ENCODE peak calls at places on chromosomes 5 and 9, in four cellular contexts. One of them, this sample, is unnamed.

GRCh38 chr5:54455413-54456157 is at the start of gene HSPB3:
- ATAC-seq in upper lobe of left lung: peak
- ATAC-seq in GM12878: no peak
- ATAC-seq in A549: no peak
- ATAC-seq in this sample: peak

GRCh38 chr5:7080501-7080900 is 315.4 kb upstream of the ADCY2 start:
- ATAC-seq in upper lobe of left lung: no peak
- ATAC-seq in GM12878: no peak
- ATAC-seq in A549: no peak
- ATAC-seq in this sample: no peak

GRCh38 chr5:173659423-173659822 is 43.0 kb upstream of the BOD1 start:
- ATAC-seq in upper lobe of left lung: no peak
- ATAC-seq in GM12878: no peak
- ATAC-seq in A549: no peak
- ATAC-seq in this sample: no peak

GRCh38 chr5:142686968-142687367 is 1.1 kb upstream of the FGF1 start:
- ATAC-seq in upper lobe of left lung: no peak
- ATAC-seq in GM12878: no peak
- ATAC-seq in A549: no peak
- ATAC-seq in this sample: no peak

GRCh38 chr5:132370241-132370820 is 821 bp downstream of the SLC22A5 start:
- ATAC-seq in upper lobe of left lung: peak
- ATAC-seq in GM12878: no peak
- ATAC-seq in A549: peak
- ATAC-seq in this sample: no peak

GRCh38 chr5:96823900-96824351 is 16.2 kb upstream of the ERAP1 start:
- ATAC-seq in upper lobe of left lung: peak
- ATAC-seq in GM12878: peak
- ATAC-seq in A549: peak
- ATAC-seq in this sample: no peak

GRCh38 chr9:35689601-35690446 is at the start of gene TPM2:
- ATAC-seq in upper lobe of left lung: peak
- ATAC-seq in GM12878: peak
- ATAC-seq in A549: peak
- ATAC-seq in this sample: peak

GRCh38 chr9:135515541-135515951 is 5.7 kb upstream of the LCN1 start:
- ATAC-seq in upper lobe of left lung: peak
- ATAC-seq in GM12878: no peak
- ATAC-seq in A549: no peak
- ATAC-seq in this sample: no peak

GRCh38 chr5:168808217-168808616 is 229.0 kb upstream of the PANK3 start:
- ATAC-seq in upper lobe of left lung: no peak
- ATAC-seq in GM12878: no peak
- ATAC-seq in A549: no peak
- ATAC-seq in this sample: no peak

GRCh38 chr9:112911736-112912135 is 21.1 kb upstream of the SLC46A2 start:
- ATAC-seq in upper lobe of left lung: no peak
- ATAC-seq in GM12878: no peak
- ATAC-seq in A549: no peak
- ATAC-seq in this sample: no peak

GRCh38 chr5:55232985-55233928 is at the start of gene CCNO:
- ATAC-seq in upper lobe of left lung: peak
- ATAC-seq in GM12878: peak
- ATAC-seq in A549: peak
- ATAC-seq in this sample: peak

GRCh38 chr9:131731237-131731995 is 8.5 kb downstream of the RAPGEF1 start:
- ATAC-seq in upper lobe of left lung: no peak
- ATAC-seq in GM12878: peak
- ATAC-seq in A549: no peak
- ATAC-seq in this sample: no peak

GRCh38 chr5:168114444-168115017 is 176.9 kb upstream of the WWC1 start:
- ATAC-seq in upper lobe of left lung: peak
- ATAC-seq in GM12878: peak
- ATAC-seq in A549: peak
- ATAC-seq in this sample: no peak

GRCh38 chr9:130694205-130694604 is 625 bp downstream of the EXOSC2 start:
- ATAC-seq in upper lobe of left lung: no peak
- ATAC-seq in GM12878: peak
- ATAC-seq in A549: no peak
- ATAC-seq in this sample: no peak

GRCh38 chr9:89961616-89962341 is 357.0 kb downstream of the GADD45G start:
- ATAC-seq in upper lobe of left lung: no peak
- ATAC-seq in GM12878: no peak
- ATAC-seq in A549: no peak
- ATAC-seq in this sample: no peak

GRCh38 chr5:37517686-37518085 is 138.6 kb downstream of the WDR70 start:
- ATAC-seq in upper lobe of left lung: no peak
- ATAC-seq in GM12878: no peak
- ATAC-seq in A549: no peak
- ATAC-seq in this sample: no peak

GRCh38 chr5:135823799-135824366 is 10.6 kb upstream of the SLC25A48 start:
- ATAC-seq in upper lobe of left lung: no peak
- ATAC-seq in GM12878: no peak
- ATAC-seq in A549: no peak
- ATAC-seq in this sample: no peak

GRCh38 chr5:135826994-135827671 is 7.3 kb upstream of the SLC25A48 start:
- ATAC-seq in upper lobe of left lung: no peak
- ATAC-seq in GM12878: no peak
- ATAC-seq in A549: no peak
- ATAC-seq in this sample: no peak

GRCh38 chr5:135824541-135825041 is 9.9 kb upstream of the SLC25A48 start:
- ATAC-seq in upper lobe of left lung: no peak
- ATAC-seq in GM12878: no peak
- ATAC-seq in A549: no peak
- ATAC-seq in this sample: no peak

GRCh38 chr5:135826221-135826525 is 8.3 kb upstream of the SLC25A48 start:
- ATAC-seq in upper lobe of left lung: no peak
- ATAC-seq in GM12878: no peak
- ATAC-seq in A549: no peak
- ATAC-seq in this sample: no peak

GRCh38 chr5:135825373-135826220 is 8.9 kb upstream of the SLC25A48 start:
- ATAC-seq in upper lobe of left lung: no peak
- ATAC-seq in GM12878: no peak
- ATAC-seq in A549: no peak
- ATAC-seq in this sample: no peak
- TF ChIP-seq EP300 in upper lobe of left lung: no peak
- TF ChIP-seq EP300 in GM12878: no peak
- TF ChIP-seq EP300 in A549: no peak
- TF ChIP-seq EP300 in this sample: no peak

DNA sequence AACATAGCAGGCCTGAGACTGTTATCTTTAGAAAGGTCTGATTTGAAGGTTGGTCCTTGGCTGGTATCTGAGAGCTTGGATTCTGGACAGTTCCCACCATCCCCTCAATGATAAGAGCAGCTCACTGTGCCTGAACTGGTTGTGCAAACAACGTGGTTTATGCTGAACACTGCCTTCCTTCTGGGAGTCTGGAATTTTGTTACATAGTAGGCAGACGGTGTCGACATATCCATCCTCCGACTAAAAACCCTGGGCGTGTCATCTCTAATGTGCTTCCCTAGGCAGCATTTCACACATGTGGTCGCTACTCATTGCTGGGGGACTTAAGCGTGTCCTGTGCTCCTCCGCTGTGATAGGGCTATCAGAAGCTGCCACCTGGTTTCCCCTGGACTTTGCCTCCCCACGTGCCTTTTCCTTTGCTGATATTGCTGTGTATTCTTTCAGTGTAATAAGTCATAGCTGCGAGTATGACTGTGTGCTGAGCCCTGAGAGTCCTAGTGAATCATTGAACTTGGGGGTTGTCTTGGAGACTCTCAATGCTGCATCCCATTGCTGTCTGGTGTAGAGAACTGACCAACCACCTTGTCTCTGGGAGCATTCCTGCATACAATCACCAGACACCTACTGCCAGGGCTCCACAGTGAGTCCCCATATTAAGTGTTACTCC is 119.1 kb upstream of the TBC1D2 start:
- ATAC-seq in upper lobe of left lung: no peak
- ATAC-seq in GM12878: no peak
- ATAC-seq in A549: peak
- ATAC-seq in this sample: no peak
- TF ChIP-seq EP300 in upper lobe of left lung: no peak
- TF ChIP-seq EP300 in GM12878: no peak
- TF ChIP-seq EP300 in A549: no peak
- TF ChIP-seq EP300 in this sample: no peak

GRCh38 chr9:29039258-29039657 is 1466.0 kb upstream of the C9orf72 start:
- ATAC-seq in upper lobe of left lung: no peak
- ATAC-seq in GM12878: peak
- ATAC-seq in A549: no peak
- ATAC-seq in this sample: no peak
- TF ChIP-seq EP300 in upper lobe of left lung: no peak
- TF ChIP-seq EP300 in GM12878: no peak
- TF ChIP-seq EP300 in A549: no peak
- TF ChIP-seq EP300 in this sample: no peak

DNA sequence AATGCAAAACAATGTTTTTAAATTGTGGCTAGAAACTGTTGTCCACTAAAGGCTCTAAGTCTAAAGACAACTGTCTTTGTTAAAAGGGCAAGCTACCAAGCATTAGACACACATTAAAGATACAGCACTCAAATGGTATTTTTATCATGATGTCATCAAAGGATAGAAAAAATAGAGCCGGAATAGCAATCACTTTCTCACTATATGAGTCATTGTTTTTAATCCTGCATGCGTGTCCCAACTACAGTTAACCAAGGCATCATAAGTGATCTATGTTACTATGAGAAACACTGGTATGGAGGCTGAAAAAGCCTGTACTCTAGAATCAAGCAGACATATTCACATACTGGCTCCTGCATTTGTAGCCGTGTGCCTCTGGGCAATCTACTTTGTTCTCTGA is 1.9 kb upstream of the PJA2 start:
- ATAC-seq in upper lobe of left lung: no peak
- ATAC-seq in GM12878: no peak
- ATAC-seq in A549: no peak
- ATAC-seq in this sample: no peak
- TF ChIP-seq EP300 in upper lobe of left lung: no peak
- TF ChIP-seq EP300 in GM12878: no peak
- TF ChIP-seq EP300 in A549: no peak
- TF ChIP-seq EP300 in this sample: no peak

GRCh38 chr5:77138981-77139380 is 51.9 kb upstream of the ZBED3 start:
- ATAC-seq in upper lobe of left lung: no peak
- ATAC-seq in GM12878: peak
- ATAC-seq in A549: no peak
- ATAC-seq in this sample: peak
- TF ChIP-seq EP300 in upper lobe of left lung: no peak
- TF ChIP-seq EP300 in GM12878: no peak
- TF ChIP-seq EP300 in A549: no peak
- TF ChIP-seq EP300 in this sample: no peak

DNA sequence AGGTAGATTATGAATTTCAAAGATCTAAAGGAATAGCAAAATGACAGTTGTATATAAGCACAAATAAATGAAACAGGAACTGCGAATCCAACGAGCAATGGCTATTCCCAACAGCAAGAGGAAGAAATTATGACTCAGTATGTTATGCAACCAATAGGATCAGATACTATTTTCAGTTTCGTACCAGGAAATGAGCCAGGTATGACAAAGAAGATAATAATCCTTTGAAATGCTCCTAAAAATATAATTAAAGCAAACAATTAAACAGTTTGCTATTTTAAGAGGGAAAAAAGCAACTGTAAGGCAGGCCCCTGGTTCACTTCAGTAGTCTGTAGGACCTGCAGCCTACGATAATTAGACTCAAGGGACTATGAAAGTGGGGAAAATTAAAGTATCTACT is 58.9 kb downstream of the AUH start:
- ATAC-seq in upper lobe of left lung: no peak
- ATAC-seq in GM12878: no peak
- ATAC-seq in A549: peak
- ATAC-seq in this sample: peak
- TF ChIP-seq EP300 in upper lobe of left lung: no peak
- TF ChIP-seq EP300 in GM12878: no peak
- TF ChIP-seq EP300 in A549: no peak
- TF ChIP-seq EP300 in this sample: no peak

GRCh38 chr5:159824188-159825153 is 91.8 kb upstream of the ADRA1B start:
- ATAC-seq in upper lobe of left lung: no peak
- ATAC-seq in GM12878: no peak
- ATAC-seq in A549: no peak
- ATAC-seq in this sample: no peak

GRCh38 chr5:159817262-159818029 is 98.8 kb upstream of the ADRA1B start:
- ATAC-seq in upper lobe of left lung: no peak
- ATAC-seq in GM12878: no peak
- ATAC-seq in A549: no peak
- ATAC-seq in this sample: no peak

GRCh38 chr5:159820692-159821091 is 95.6 kb upstream of the ADRA1B start:
- ATAC-seq in upper lobe of left lung: no peak
- ATAC-seq in GM12878: no peak
- ATAC-seq in A549: no peak
- ATAC-seq in this sample: no peak

GRCh38 chr5:159821541-159821940 is 94.7 kb upstream of the ADRA1B start:
- ATAC-seq in upper lobe of left lung: no peak
- ATAC-seq in GM12878: no peak
- ATAC-seq in A549: no peak
- ATAC-seq in this sample: no peak

GRCh38 chr5:159819671-159820411 is 96.4 kb upstream of the ADRA1B start:
- ATAC-seq in upper lobe of left lung: peak
- ATAC-seq in GM12878: no peak
- ATAC-seq in A549: peak
- ATAC-seq in this sample: peak
- TF ChIP-seq EP300 in upper lobe of left lung: peak
- TF ChIP-seq EP300 in GM12878: no peak
- TF ChIP-seq EP300 in A549: no peak
- TF ChIP-seq EP300 in this sample: peak

GRCh38 chr5:57499262-57500050 is 16.8 kb upstream of the ACTBL2 start:
- ATAC-seq in upper lobe of left lung: no peak
- ATAC-seq in GM12878: peak
- ATAC-seq in A549: peak
- ATAC-seq in this sample: no peak

GRCh38 chr5:57501414-57502321 is 19.1 kb upstream of the ACTBL2 start:
- ATAC-seq in upper lobe of left lung: no peak
- ATAC-seq in GM12878: no peak
- ATAC-seq in A549: no peak
- ATAC-seq in this sample: no peak

GRCh38 chr5:57504357-57504756 is 21.7 kb upstream of the ACTBL2 start:
- ATAC-seq in upper lobe of left lung: no peak
- ATAC-seq in GM12878: no peak
- ATAC-seq in A549: no peak
- ATAC-seq in this sample: no peak

GRCh38 chr5:57505640-57506039 is 23.0 kb upstream of the ACTBL2 start:
- ATAC-seq in upper lobe of left lung: no peak
- ATAC-seq in GM12878: no peak
- ATAC-seq in A549: no peak
- ATAC-seq in this sample: no peak

DNA sequence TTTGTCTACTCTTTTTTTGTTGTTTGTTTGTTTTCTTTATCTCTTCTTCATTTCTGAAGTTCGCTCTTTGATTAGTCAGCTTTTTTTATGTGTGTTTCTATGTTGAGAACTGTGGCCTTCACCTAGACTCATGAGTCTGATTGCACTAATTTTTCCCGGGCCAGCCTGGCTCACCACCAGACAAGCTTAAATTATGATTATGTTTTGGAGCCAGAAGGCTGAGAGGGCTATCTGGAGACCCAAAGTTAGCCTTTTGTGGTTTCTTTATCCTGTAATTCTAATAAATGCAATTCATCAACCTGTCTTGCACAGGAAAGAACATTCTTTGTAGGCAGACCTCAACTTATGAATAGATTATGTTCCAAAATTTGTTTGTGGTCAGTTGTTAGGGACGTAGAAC is 20.8 kb upstream of the ACTBL2 start:
- ATAC-seq in upper lobe of left lung: no peak
- ATAC-seq in GM12878: no peak
- ATAC-seq in A549: no peak
- ATAC-seq in this sample: no peak
- TF ChIP-seq EP300 in upper lobe of left lung: no peak
- TF ChIP-seq EP300 in GM12878: no peak
- TF ChIP-seq EP300 in A549: no peak
- TF ChIP-seq EP300 in this sample: no peak

GRCh38 chr9:3525836-3526165 is at the start of gene RFX3:
- ATAC-seq in upper lobe of left lung: peak
- ATAC-seq in GM12878: peak
- ATAC-seq in A549: peak
- ATAC-seq in this sample: peak
- TF ChIP-seq EP300 in upper lobe of left lung: no peak
- TF ChIP-seq EP300 in GM12878: peak
- TF ChIP-seq EP300 in A549: no peak
- TF ChIP-seq EP300 in this sample: no peak